ENCODE peak calls at places on chromosomes 6 and 20, in six cellular contexts. U, I, E, N, L and X are unnamed samples.

GRCh38 chr6:21457647-21458046 is 135.9 kb upstream of the SOX4 start:
- DNase-seq in N (no peak), E (no peak), I (no peak), U (no peak), L (no peak), X (no peak)

GRCh38 chr6:27758471-27758870 is 153.7 kb downstream of the OR2B2 start:
- DNase-seq in N (no peak), U (peak), L (no peak), I (no peak), E (no peak), X (no peak)

GRCh38 chr6:14726816-14727493 is 518.9 kb upstream of the JARID2 start:
- DNase-seq in U (no peak), L (no peak), I (no peak), E (no peak), N (no peak), X (no peak)

GRCh38 chr6:1129141-1129540 is 182.8 kb upstream of the FOXQ1 start:
- DNase-seq in I (no peak), N (no peak), L (no peak), U (no peak), E (no peak), X (no peak)

GRCh38 chr20:51725584-51726176 is 42.5 kb downstream of the ATP9A start:
- DNase-seq in L (no peak), E (no peak), N (no peak), I (no peak), U (no peak), X (no peak)

GRCh38 chr20:8519887-8520286 is 387.8 kb downstream of the PLCB1 start:
- DNase-seq in E (no peak), N (no peak), L (no peak), U (no peak), I (no peak), X (no peak)

GRCh38 chr20:59013959-59014608 is 5.1 kb upstream of the TUBB1 start:
- DNase-seq in U (peak), L (peak), N (no peak), I (peak), E (no peak), X (no peak)

GRCh38 chr20:49349678-49350077 is 71.8 kb upstream of the ZNFX1 start:
- DNase-seq in N (no peak), U (no peak), L (no peak), I (no peak), E (peak), X (no peak)

GRCh38 chr20:19817017-19817416 is 59.0 kb downstream of the RIN2 start:
- DNase-seq in E (peak), L (no peak), I (no peak), U (peak), N (no peak), X (no peak)

GRCh38 chr20:45049904-45050471 is 50.9 kb downstream of the KCNS1 start:
- DNase-seq in E (no peak), U (no peak), L (no peak), N (no peak), I (no peak), X (peak)

GRCh38 chr6:38170666-38171065 is 351.1 kb downstream of the ZFAND3 start:
- DNase-seq in N (peak), L (no peak), E (no peak), U (no peak), I (no peak), X (no peak)

GRCh38 chr6:149480502-149481280 is 4.1 kb downstream of the ZC3H12D start:
- DNase-seq in E (no peak), N (no peak), I (no peak), L (peak), U (no peak), X (no peak)

GRCh38 chr6:87697581-87698552 is 4.2 kb downstream of the AKIRIN2 start:
- DNase-seq in L (no peak), I (peak), U (peak), N (no peak), E (no peak), X (no peak)

GRCh38 chr6:95670011-95670463 is 92.7 kb downstream of the MANEA start:
- DNase-seq in E (no peak), U (no peak), I (no peak), N (peak), L (no peak), X (no peak)

GRCh38 chr6:35602133-35602946 is 86.4 kb downstream of the FKBP5 start:
- DNase-seq in I (no peak), U (peak), L (peak), E (no peak), N (no peak), X (no peak)

GRCh38 chr20:43681991-43682410 is 15.1 kb downstream of the MYBL2 start:
- DNase-seq in N (no peak), I (no peak), L (no peak), E (no peak), U (no peak), X (no peak)

GRCh38 chr6:51972659-51973058 is 114.8 kb downstream of the PKHD1 start:
- DNase-seq in I (no peak), L (no peak), U (no peak), E (no peak), N (no peak), X (no peak)

GRCh38 chr20:20780127-20780822 is 67.8 kb upstream of the RALGAPA2 start:
- DNase-seq in L (no peak), N (no peak), U (peak), E (peak), I (no peak), X (no peak)

GRCh38 chr20:2006452-2007381 is 12.9 kb upstream of the PDYN start:
- DNase-seq in U (peak), I (peak), L (peak), N (no peak), E (peak), X (no peak)

GRCh38 chr20:8066662-8067061 is 47.1 kb upstream of the TMX4 start:
- DNase-seq in I (no peak), N (no peak), L (no peak), U (peak), E (no peak), X (no peak)

GRCh38 chr6:166656269-166657206 is 29.5 kb upstream of the RPS6KA2 start:
- DNase-seq in I (no peak), U (no peak), L (no peak), N (no peak), E (no peak), X (no peak)

GRCh38 chr6:28814032-28814976 is 109.5 kb downstream of the TRIM27 start:
- DNase-seq in I (no peak), E (no peak), U (no peak), L (no peak), N (no peak), X (no peak)

GRCh38 chr6:137975058-137975940 is 108.2 kb downstream of the TNFAIP3 start:
- DNase-seq in L (peak), U (peak), E (no peak), N (no peak), I (no peak), X (no peak)

GRCh38 chr6:25138697-25139051 is 140.5 kb upstream of the CARMIL1 start:
- DNase-seq in U (peak), N (no peak), I (peak), L (no peak), E (no peak), X (no peak)

GRCh38 chr20:54355631-54356280 is 119.6 kb upstream of the DOK5 start:
- DNase-seq in E (no peak), L (no peak), U (peak), I (no peak), N (no peak), X (no peak)

GRCh38 chr6:168410035-168410434 is 30.9 kb upstream of the SMOC2 start:
- DNase-seq in I (no peak), N (no peak), L (no peak), E (no peak), U (no peak), X (no peak)

GRCh38 chr6:106972500-106972899 is 2.0 kb downstream of the CD24 start:
- DNase-seq in I (no peak), U (no peak), L (no peak), N (no peak), E (no peak), X (no peak)

GRCh38 chr6:132341646-132342045 is 59.6 kb downstream of the MOXD1 start:
- DNase-seq in N (no peak), L (no peak), U (peak), E (no peak), I (no peak), X (no peak)

GRCh38 chr6:105170066-105170465 is 9.7 kb downstream of the POPDC3 start:
- DNase-seq in U (peak), I (no peak), N (no peak), L (no peak), E (no peak), X (no peak)

GRCh38 chr20:52410746-52411317 is 219.3 kb upstream of the ZFP64 start:
- DNase-seq in I (no peak), L (no peak), N (no peak), U (peak), E (no peak), X (no peak)

GRCh38 chr6:132566404-132566803 is 3.7 kb upstream of the TAAR6 start:
- DNase-seq in N (no peak), I (no peak), U (no peak), E (no peak), L (no peak), X (no peak)

GRCh38 chr20:21175433-21175832 is 49.6 kb downstream of the KIZ start:
- DNase-seq in I (no peak), N (no peak), L (peak), U (no peak), E (no peak), X (no peak)

GRCh38 chr6:163640641-163641040 is 226.1 kb downstream of the QKI start:
- DNase-seq in L (no peak), N (peak), I (no peak), E (no peak), U (no peak), X (no peak)

GRCh38 chr6:15969236-15969778 is 159.6 kb upstream of the MYLIP start:
- DNase-seq in L (no peak), N (no peak), I (no peak), U (no peak), E (no peak), X (no peak)